ENCODE peak calls at places on chromosomes 4 and X, in four cellular contexts. F is breast epithelium, J is HCT116, D is upper lobe of left lung. O is an unnamed sample.

GRCh38 chrX:39877919-39878318 is 219.8 kb downstream of the BCOR start:
- DNase-seq in F (no peak), J (no peak), D (no peak), O (no peak)

GRCh38 chr4:173777421-173777820 is 247.4 kb upstream of the HAND2 start:
- DNase-seq in F (no peak), J (no peak), D (no peak), O (no peak)

GRCh38 chr4:127622923-127623754 is 9.6 kb upstream of the INTU start:
- DNase-seq in F (no peak), J (no peak), D (peak), O (peak)

GRCh38 chr4:98006814-98007412 is 136.4 kb downstream of the STPG2 start:
- DNase-seq in F (no peak), J (no peak), D (no peak), O (no peak)

GRCh38 chr4:6815029-6815836 is 32.7 kb downstream of the KIAA0232 start:
- DNase-seq in F (no peak), J (no peak), D (no peak), O (no peak)

GRCh38 chr4:147725673-147726072 is 6.2 kb upstream of the ARHGAP10 start:
- DNase-seq in F (no peak), J (no peak), D (no peak), O (no peak)

GRCh38 chr4:103867311-103867710 is 147.5 kb upstream of the TACR3 start:
- DNase-seq in F (no peak), J (no peak), D (no peak), O (no peak)

GRCh38 chr4:129322947-129323346 is 227.0 kb downstream of the C4orf33 start:
- DNase-seq in F (no peak), J (no peak), D (no peak), O (no peak)

GRCh38 chrX:16930392-16930791 is 16.1 kb upstream of the REPS2 start:
- DNase-seq in F (no peak), J (no peak), D (no peak), O (no peak)

GRCh38 chr4:10108818-10109783 is 7.5 kb downstream of the WDR1 start:
- DNase-seq in F (no peak), J (no peak), D (no peak), O (no peak)

GRCh38 chrX:144801786-144802185 is 445.5 kb upstream of the SPANXN1 start:
- DNase-seq in F (no peak), J (no peak), D (no peak), O (no peak)

DNA sequence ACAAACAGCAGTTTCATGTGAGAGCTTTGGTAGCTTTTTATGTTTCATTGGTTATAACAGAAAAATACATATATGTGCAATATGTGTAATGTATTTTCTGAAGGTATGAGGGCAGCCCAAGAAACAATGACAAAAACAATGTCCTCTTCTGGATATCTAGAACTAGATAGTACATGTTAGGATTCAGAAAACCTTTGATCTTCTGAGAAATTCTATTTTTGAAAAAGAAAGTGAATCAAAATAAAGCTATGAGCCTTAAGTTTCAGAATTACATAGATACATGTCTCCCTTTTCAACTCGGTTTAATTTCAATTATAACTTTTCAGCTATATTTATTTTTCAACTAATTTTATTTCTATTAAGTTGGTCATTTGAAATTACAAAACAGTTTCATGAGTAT is 131.9 kb downstream of the REELD1 start:
- DNase-seq in F (no peak), J (no peak), D (no peak), O (no peak)
- TF ChIP-seq POLR2AphosphoS5 in F (no peak), J (no peak), D (no peak), O (no peak)

DNA sequence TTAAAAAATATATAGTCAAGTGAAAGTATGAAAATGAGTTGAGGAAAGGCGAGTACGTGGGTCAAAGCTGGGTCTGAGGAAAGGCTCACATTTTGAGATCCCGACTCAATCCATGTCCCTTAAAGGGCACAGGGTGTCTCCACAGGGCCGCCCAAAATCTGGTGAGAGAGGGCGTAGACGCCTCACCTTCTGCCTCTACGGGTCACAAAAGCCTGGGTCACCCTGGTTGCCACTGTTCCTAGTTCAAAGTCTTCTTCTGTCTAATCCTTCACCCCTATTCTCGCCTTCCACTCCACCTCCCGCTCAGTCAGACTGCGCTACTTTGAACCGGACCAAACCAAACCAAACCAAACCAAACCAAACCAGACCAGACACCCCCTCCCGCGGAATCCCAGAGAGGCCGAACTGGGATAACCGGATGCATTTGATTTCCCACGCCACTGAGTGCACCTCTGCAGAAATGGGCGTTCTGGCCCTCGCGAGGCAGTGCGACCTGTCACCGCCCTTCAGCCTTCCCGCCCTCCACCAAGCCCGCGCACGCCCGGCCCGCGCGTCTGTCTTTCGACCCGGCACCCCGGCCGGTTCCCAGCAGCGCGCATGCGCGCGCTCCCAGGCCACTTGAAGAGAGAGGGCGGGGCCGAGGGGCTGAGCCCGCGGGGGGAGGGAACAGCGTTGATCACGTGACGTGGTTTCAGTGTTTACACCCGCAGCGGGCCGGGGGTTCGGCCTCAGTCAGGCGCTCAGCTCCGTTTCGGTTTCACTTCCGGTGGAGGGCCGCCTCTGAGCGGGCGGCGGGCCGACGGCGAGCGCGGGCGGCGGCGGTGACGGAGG is at the start of gene FMR1:
- DNase-seq in F (peak), J (peak), D (peak), O (peak)
- TF ChIP-seq POLR2AphosphoS5 in F (peak), J (peak), D (peak), O (peak)

GRCh38 chr4:168632246-168632832 is 135.5 kb downstream of the PALLD start:
- DNase-seq in F (no peak), J (no peak), D (no peak), O (no peak)

GRCh38 chr4:168630445-168631187 is 133.8 kb downstream of the PALLD start:
- DNase-seq in F (no peak), J (no peak), D (no peak), O (no peak)

GRCh38 chr4:168633071-168633470 is 136.2 kb downstream of the PALLD start:
- DNase-seq in F (no peak), J (no peak), D (no peak), O (no peak)

GRCh38 chr4:168629561-168629960 is 132.7 kb downstream of the PALLD start:
- DNase-seq in F (no peak), J (no peak), D (no peak), O (no peak)

GRCh38 chr4:168631241-168632151 is 134.6 kb downstream of the PALLD start:
- DNase-seq in F (peak), J (no peak), D (peak), O (peak)
- TF ChIP-seq POLR2AphosphoS5 in F (peak), J (peak), D (no peak), O (no peak)

GRCh38 chr4:93828830-93829530 is 427 bp downstream of the ATOH1 start:
- DNase-seq in F (no peak), J (no peak), D (peak), O (no peak)

GRCh38 chr4:93832097-93832496 is 3.5 kb downstream of the ATOH1 start:
- DNase-seq in F (no peak), J (no peak), D (no peak), O (no peak)

GRCh38 chr4:93828332-93828829 is at the start of gene ATOH1:
- DNase-seq in F (no peak), J (peak), D (peak), O (no peak)

GRCh38 chr4:93829531-93830089 is 1.1 kb downstream of the ATOH1 start:
- DNase-seq in F (no peak), J (no peak), D (peak), O (no peak)

DNA sequence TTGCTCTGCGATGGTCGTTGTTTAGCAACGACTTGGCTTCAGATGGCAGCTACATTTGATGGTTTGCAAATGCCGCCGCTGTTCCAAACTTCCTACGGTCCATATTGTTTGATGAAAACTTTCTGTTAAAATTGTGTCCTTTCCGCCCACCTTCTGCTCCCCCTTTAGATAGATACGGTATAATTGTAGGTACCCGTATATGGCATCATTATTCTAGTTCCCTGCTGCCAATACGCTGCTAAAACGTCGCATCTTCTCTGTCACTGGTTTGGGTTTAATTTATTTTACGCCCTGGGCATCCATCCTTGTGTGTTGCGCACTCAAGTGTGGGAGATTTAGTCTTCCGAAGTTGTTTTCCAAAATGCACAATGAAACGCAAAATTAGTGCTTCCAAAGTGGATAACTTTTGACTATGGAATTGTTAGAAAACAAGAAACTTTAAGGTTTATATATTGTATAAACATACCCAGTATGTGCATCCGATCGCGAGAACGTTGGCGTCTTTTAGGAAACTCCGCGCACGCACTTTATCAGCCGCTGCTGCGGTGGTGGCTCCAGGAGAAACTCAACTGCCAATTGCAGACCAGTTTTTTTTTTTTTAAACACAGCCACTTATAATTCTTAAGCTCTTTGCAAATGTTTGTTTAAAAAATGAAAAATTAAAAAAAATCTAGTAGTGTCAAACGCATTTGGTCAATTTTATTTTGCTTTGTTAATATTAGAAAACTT is 1.7 kb downstream of the ATOH1 start:
- DNase-seq in F (no peak), J (no peak), D (no peak), O (no peak)
- TF ChIP-seq POLR2AphosphoS5 in F (no peak), J (no peak), D (no peak), O (no peak)

DNA sequence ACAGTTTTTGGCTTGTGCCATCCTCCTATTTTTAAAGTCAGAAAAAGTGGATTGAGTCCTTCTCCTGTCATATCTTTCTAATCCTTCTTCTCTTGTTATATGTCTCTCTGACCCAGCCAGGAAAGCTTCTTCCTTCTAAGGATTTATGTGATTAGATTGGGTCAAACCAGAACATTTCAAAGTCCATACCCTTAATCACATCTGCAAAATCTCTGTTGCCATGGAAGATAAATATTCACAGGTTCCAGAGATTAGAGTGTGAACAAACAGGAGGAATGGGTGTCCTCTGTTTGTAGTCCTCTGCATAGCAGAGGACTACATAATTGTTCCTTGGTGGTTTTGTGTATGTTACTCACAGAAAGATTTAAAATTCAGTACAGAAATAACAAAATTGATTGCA is 421.2 kb downstream of the EPHA5 start:
- DNase-seq in F (no peak), J (no peak), D (no peak), O (no peak)
- TF ChIP-seq POLR2AphosphoS5 in F (no peak), J (no peak), D (no peak), O (no peak)

DNA sequence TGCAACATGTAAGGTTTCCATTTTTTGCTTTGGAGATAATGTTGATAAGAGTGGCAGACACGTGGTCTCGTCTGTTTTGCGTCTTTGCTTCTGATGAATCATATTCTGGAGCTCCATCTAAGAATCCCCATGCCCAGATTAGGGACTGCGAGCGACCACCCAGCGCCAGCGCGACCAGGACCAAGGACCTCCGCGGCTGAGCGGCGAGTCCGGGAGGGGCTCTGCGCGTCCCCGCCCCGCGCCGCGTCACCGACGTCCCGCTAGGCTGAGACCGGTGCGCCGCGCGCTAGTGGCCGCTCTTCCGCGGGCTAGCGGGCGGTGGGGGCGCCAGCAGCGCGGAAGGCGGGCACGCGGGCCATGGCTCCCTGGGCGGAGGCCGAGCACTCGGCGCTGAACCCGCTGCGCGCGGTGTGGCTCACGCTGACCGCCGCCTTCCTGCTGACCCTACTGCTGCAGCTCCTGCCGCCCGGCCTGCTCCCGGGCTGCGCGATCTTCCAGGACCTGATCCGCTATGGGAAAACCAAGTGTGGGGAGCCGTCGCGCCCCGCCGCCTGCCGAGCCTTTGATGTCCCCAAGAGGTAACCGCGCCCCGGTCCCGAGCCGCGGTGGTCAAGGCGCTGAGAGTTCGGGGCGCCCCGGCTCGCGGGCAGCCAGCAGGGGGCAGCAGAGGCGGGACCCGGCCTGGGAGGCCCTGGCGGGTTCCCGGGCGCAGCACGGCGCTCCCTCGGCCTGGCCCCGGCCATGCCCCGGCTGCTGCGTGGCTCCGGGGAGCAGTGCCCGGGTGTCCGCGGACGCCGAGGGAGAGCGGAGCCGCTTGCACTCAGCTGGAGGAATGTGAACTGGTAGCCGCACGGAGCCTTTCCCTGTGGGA is at the start of gene SRD5A3:
- DNase-seq in F (peak), J (peak), D (peak), O (peak)
- TF ChIP-seq POLR2AphosphoS5 in F (peak), J (peak), D (peak), O (no peak)

GRCh38 chr4:133151301-133151680 is 2.2 kb downstream of the PCDH10 start:
- DNase-seq in F (no peak), J (no peak), D (peak), O (no peak)

GRCh38 chr4:133152330-133152791 is 3.3 kb downstream of the PCDH10 start:
- DNase-seq in F (no peak), J (no peak), D (no peak), O (no peak)

GRCh38 chr4:133152801-133153526 is 3.9 kb downstream of the PCDH10 start:
- DNase-seq in F (no peak), J (no peak), D (no peak), O (no peak)

GRCh38 chr4:133150643-133151300 is 1.7 kb downstream of the PCDH10 start:
- DNase-seq in F (no peak), J (no peak), D (peak), O (no peak)

DNA sequence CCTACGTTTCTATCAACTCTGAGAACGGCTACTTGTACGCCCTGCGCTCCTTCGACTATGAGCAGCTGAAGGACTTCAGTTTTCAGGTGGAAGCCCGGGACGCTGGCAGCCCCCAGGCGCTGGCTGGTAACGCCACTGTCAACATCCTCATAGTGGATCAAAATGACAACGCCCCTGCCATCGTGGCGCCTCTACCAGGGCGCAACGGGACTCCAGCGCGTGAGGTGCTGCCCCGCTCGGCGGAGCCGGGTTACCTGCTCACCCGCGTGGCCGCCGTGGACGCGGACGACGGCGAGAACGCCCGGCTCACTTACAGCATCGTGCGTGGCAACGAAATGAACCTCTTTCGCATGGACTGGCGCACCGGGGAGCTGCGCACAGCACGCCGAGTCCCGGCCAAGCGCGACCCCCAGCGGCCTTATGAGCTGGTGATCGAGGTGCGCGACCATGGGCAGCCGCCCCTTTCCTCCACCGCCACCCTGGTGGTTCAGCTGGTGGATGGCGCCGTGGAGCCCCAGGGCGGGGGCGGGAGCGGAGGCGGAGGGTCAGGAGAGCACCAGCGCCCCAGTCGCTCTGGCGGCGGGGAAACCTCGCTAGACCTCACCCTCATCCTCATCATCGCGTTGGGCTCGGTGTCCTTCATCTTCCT is 2.7 kb downstream of the PCDH10 start:
- DNase-seq in F (no peak), J (no peak), D (peak), O (no peak)
- TF ChIP-seq POLR2AphosphoS5 in F (no peak), J (no peak), D (no peak), O (no peak)

GRCh38 chrX:24643116-24643515 is 4.0 kb downstream of the PCYT1B start:
- DNase-seq in F (no peak), J (no peak), D (no peak), O (no peak)

GRCh38 chrX:24646745-24647182 is 383 bp downstream of the PCYT1B start:
- DNase-seq in F (no peak), J (no peak), D (no peak), O (no peak)

GRCh38 chrX:24651783-24652182 is 4.6 kb upstream of the PCYT1B start:
- DNase-seq in F (no peak), J (no peak), D (no peak), O (no peak)

GRCh38 chrX:24647257-24648058 is at the start of gene PCYT1B:
- DNase-seq in F (peak), J (no peak), D (peak), O (peak)
- TF ChIP-seq POLR2AphosphoS5 in F (no peak), J (no peak), D (no peak), O (no peak)

GRCh38 chrX:103656623-103657022 is 27.8 kb downstream of the TCEAL1 start:
- DNase-seq in F (no peak), J (peak), D (no peak), O (no peak)
- TF ChIP-seq POLR2AphosphoS5 in F (no peak), J (no peak), D (no peak), O (no peak)

DNA sequence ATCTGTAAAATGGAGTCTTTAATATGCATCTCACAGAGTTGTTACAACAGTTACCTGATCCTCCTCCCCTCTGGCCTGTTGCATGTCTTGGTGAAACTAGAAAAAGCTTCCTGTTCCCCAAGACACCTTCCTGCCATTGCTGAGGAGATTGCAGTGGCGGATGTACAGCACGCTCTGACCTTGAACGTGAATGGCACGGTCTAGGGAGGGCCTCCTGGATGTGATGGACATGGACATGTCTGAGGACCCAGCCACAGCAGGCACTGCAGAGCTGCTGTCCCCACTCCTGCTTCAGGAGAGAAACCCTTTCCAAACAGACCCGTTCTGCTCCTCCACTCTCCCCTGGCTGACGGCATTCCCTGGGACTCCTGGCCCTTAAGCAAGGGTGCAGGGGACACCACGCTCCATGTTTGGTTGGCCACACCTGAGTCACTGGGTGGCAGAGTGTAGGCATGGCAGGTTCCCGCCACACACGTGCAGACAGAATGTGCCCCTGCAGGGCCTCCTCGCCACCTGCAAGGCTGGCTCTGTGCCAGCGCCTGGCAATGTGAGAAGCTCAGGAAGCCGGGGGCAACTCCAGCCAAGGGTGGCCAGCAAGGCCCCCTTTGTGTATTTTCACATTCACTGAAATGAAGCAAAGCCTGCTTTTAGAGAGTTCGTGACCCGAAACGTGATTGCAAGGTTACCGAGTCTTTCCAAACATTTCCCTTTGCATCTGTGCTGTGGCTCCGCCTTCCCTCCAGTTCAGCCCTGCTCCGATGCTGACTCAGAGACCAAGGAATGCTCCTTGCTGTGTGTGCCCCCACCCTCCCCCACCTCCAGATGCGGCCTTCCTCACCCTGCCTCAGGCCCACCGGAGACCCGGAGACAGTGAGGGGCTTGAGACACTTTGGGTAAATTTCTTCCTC is 46.0 kb downstream of the HTRA3 start:
- DNase-seq in F (no peak), J (peak), D (peak), O (peak)
- TF ChIP-seq POLR2AphosphoS5 in F (no peak), J (peak), D (no peak), O (peak)